ENCODE peak calls at places on chromosomes 6 and 20, in nine cellular contexts. B is sigmoid colon; Z is CD8-positive, alpha-beta memory T cell; O is nephron progenitor cell; N is foreskin fibroblast; F is left lung; L is stimulated activated CD4-positive, alpha-beta T cell treated with anti-CD3 and anti-CD28 coated beads, Interleukin-2, amount 100 ng/mL, for 48 hours; Q is globus pallidus; M is AG10803. P is an unnamed sample.

GRCh38 chr20:63234693-63235398 is 859 bp upstream of the BIRC7 start:
- DNase-seq in L (no peak), Z (no peak), M (no peak), Q (no peak), N (peak), O (peak), F (no peak), B (no peak), P (no peak)

GRCh38 chr6:156498696-156499095 is 278.5 kb upstream of the ARID1B start:
- DNase-seq in N (no peak), O (no peak), F (no peak), L (no peak), Q (no peak), Z (no peak), B (no peak), M (no peak), P (no peak)

GRCh38 chr20:64103871-64104666 is 3.3 kb downstream of the NPBWR2 start:
- DNase-seq in Z (no peak), B (peak), M (no peak), O (peak), F (peak), L (no peak), Q (no peak), N (no peak), P (no peak)

GRCh38 chr6:120304223-120304622 is 954.7 kb upstream of the MAN1A1 start:
- DNase-seq in M (no peak), Z (no peak), N (no peak), O (no peak), Q (no peak), F (no peak), B (no peak), L (no peak), P (no peak)

GRCh38 chr6:109743739-109744138 is 52.6 kb downstream of the FIG4 start:
- DNase-seq in N (peak), Z (no peak), F (no peak), B (no peak), L (no peak), O (no peak), Q (no peak), M (peak), P (no peak)

GRCh38 chr6:103578115-103578514 is 1281.6 kb downstream of the HACE1 start:
- DNase-seq in N (no peak), L (no peak), M (no peak), F (no peak), O (no peak), Q (no peak), B (no peak), Z (no peak), P (no peak)

GRCh38 chr20:31842471-31843157 is 2.8 kb downstream of the FOXS1 start:
- DNase-seq in N (peak), L (no peak), M (peak), F (no peak), B (peak), O (peak), Q (no peak), Z (no peak), P (no peak)

GRCh38 chr20:64038579-64039292 is 2.8 kb downstream of the C20orf204 start:
- DNase-seq in N (peak), L (peak), Z (peak), B (peak), M (peak), Q (no peak), O (peak), F (peak), P (peak)

GRCh38 chr6:106870069-106870468 is 104.5 kb downstream of the CD24 start:
- DNase-seq in Q (no peak), O (no peak), F (no peak), L (no peak), M (peak), Z (no peak), N (peak), B (no peak), P (no peak)

GRCh38 chr20:38250607-38251006 is 9.9 kb downstream of the KIAA1755 start:
- DNase-seq in L (no peak), F (no peak), B (peak), O (no peak), M (no peak), Z (no peak), Q (no peak), N (no peak), P (no peak)

GRCh38 chr6:160767019-160767646 is 65.1 kb downstream of the PLG start:
- DNase-seq in Z (no peak), Q (peak), O (peak), M (peak), N (peak), F (peak), L (peak), B (peak), P (peak)

GRCh38 chr6:38114976-38115632 is 295.6 kb downstream of the ZFAND3 start:
- DNase-seq in Z (no peak), Q (no peak), N (peak), O (no peak), M (no peak), L (no peak), B (no peak), F (no peak), P (no peak)

GRCh38 chr6:12081776-12082175 is 69.7 kb downstream of the HIVEP1 start:
- DNase-seq in N (no peak), B (no peak), Z (no peak), O (no peak), M (no peak), L (no peak), F (no peak), Q (no peak), P (no peak)

P was measured in neural crest cell.